ENCODE peak calls at places on chromosomes 13 and 19, in six cellular contexts. One of them, this sample, is unnamed.

GRCh38 chr19:40815223-40815622 is 16.2 kb downstream of the EGLN2 start:
- DNase-seq in PC-9: no peak
- DNase-seq in NCI-H748 treated with DMSO at 0.1 percent for 48 hours: no peak
- DNase-seq in body of pancreas: no peak
- DNase-seq in NCI-H446 treated with DMSO at 0.1 percent for 48 hours: no peak
- DNase-seq in RPMI7951: no peak
- DNase-seq in this sample: no peak

GRCh38 chr13:93925976-93926375 is 553.5 kb downstream of the DCT start:
- DNase-seq in PC-9: no peak
- DNase-seq in NCI-H748 treated with DMSO at 0.1 percent for 48 hours: no peak
- DNase-seq in body of pancreas: no peak
- DNase-seq in NCI-H446 treated with DMSO at 0.1 percent for 48 hours: no peak
- DNase-seq in RPMI7951: no peak
- DNase-seq in this sample: no peak

GRCh38 chr19:39127812-39128510 is 2.4 kb downstream of the PAK4 start:
- DNase-seq in PC-9: no peak
- DNase-seq in NCI-H748 treated with DMSO at 0.1 percent for 48 hours: no peak
- DNase-seq in body of pancreas: peak
- DNase-seq in NCI-H446 treated with DMSO at 0.1 percent for 48 hours: no peak
- DNase-seq in RPMI7951: no peak
- DNase-seq in this sample: no peak

GRCh38 chr19:17881701-17882100 is 10.0 kb downstream of the SLC5A5 start:
- DNase-seq in PC-9: no peak
- DNase-seq in NCI-H748 treated with DMSO at 0.1 percent for 48 hours: no peak
- DNase-seq in body of pancreas: no peak
- DNase-seq in NCI-H446 treated with DMSO at 0.1 percent for 48 hours: no peak
- DNase-seq in RPMI7951: no peak
- DNase-seq in this sample: no peak

GRCh38 chr19:16373989-16374388 is 49.4 kb downstream of the KLF2 start:
- DNase-seq in PC-9: no peak
- DNase-seq in NCI-H748 treated with DMSO at 0.1 percent for 48 hours: no peak
- DNase-seq in body of pancreas: no peak
- DNase-seq in NCI-H446 treated with DMSO at 0.1 percent for 48 hours: no peak
- DNase-seq in RPMI7951: no peak
- DNase-seq in this sample: no peak

GRCh38 chr13:45718063-45718462 is 15.9 kb downstream of the CBY2 start:
- DNase-seq in PC-9: no peak
- DNase-seq in NCI-H748 treated with DMSO at 0.1 percent for 48 hours: peak
- DNase-seq in body of pancreas: no peak
- DNase-seq in NCI-H446 treated with DMSO at 0.1 percent for 48 hours: no peak
- DNase-seq in RPMI7951: peak
- DNase-seq in this sample: no peak

GRCh38 chr19:4130635-4131438 is 6.9 kb upstream of the MAP2K2 start:
- DNase-seq in PC-9: peak
- DNase-seq in NCI-H748 treated with DMSO at 0.1 percent for 48 hours: no peak
- DNase-seq in body of pancreas: no peak
- DNase-seq in NCI-H446 treated with DMSO at 0.1 percent for 48 hours: no peak
- DNase-seq in RPMI7951: peak
- DNase-seq in this sample: no peak

GRCh38 chr13:39783051-39783450 is 127.6 kb downstream of the COG6 start:
- DNase-seq in PC-9: peak
- DNase-seq in NCI-H748 treated with DMSO at 0.1 percent for 48 hours: no peak
- DNase-seq in body of pancreas: no peak
- DNase-seq in NCI-H446 treated with DMSO at 0.1 percent for 48 hours: peak
- DNase-seq in RPMI7951: no peak
- DNase-seq in this sample: no peak

GRCh38 chr13:28329395-28330158 is 165.4 kb downstream of the FLT1 start:
- DNase-seq in PC-9: no peak
- DNase-seq in NCI-H748 treated with DMSO at 0.1 percent for 48 hours: no peak
- DNase-seq in body of pancreas: no peak
- DNase-seq in NCI-H446 treated with DMSO at 0.1 percent for 48 hours: no peak
- DNase-seq in RPMI7951: no peak
- DNase-seq in this sample: no peak

GRCh38 chr19:29302002-29302928 is 89.3 kb upstream of the UQCRFS1 start:
- DNase-seq in PC-9: no peak
- DNase-seq in NCI-H748 treated with DMSO at 0.1 percent for 48 hours: no peak
- DNase-seq in body of pancreas: no peak
- DNase-seq in NCI-H446 treated with DMSO at 0.1 percent for 48 hours: no peak
- DNase-seq in RPMI7951: peak
- DNase-seq in this sample: no peak

GRCh38 chr19:21197589-21198295 is 55.9 kb downstream of the ZNF431 start:
- DNase-seq in PC-9: no peak
- DNase-seq in NCI-H748 treated with DMSO at 0.1 percent for 48 hours: no peak
- DNase-seq in body of pancreas: no peak
- DNase-seq in NCI-H446 treated with DMSO at 0.1 percent for 48 hours: no peak
- DNase-seq in RPMI7951: no peak
- DNase-seq in this sample: no peak

GRCh38 chr13:49869514-49869913 is 66.6 kb downstream of the SPRYD7 start:
- DNase-seq in PC-9: no peak
- DNase-seq in NCI-H748 treated with DMSO at 0.1 percent for 48 hours: no peak
- DNase-seq in body of pancreas: no peak
- DNase-seq in NCI-H446 treated with DMSO at 0.1 percent for 48 hours: no peak
- DNase-seq in RPMI7951: peak
- DNase-seq in this sample: no peak

GRCh38 chr19:13165091-13165997 is 15.1 kb downstream of the IER2 start:
- DNase-seq in PC-9: peak
- DNase-seq in NCI-H748 treated with DMSO at 0.1 percent for 48 hours: no peak
- DNase-seq in body of pancreas: no peak
- DNase-seq in NCI-H446 treated with DMSO at 0.1 percent for 48 hours: no peak
- DNase-seq in RPMI7951: peak
- DNase-seq in this sample: no peak

GRCh38 chr13:74641586-74641985 is 507.4 kb upstream of the KLF12 start:
- DNase-seq in PC-9: no peak
- DNase-seq in NCI-H748 treated with DMSO at 0.1 percent for 48 hours: no peak
- DNase-seq in body of pancreas: no peak
- DNase-seq in NCI-H446 treated with DMSO at 0.1 percent for 48 hours: no peak
- DNase-seq in RPMI7951: no peak
- DNase-seq in this sample: no peak

GRCh38 chr13:100602472-100603142 is 14.0 kb upstream of the GGACT start:
- DNase-seq in PC-9: no peak
- DNase-seq in NCI-H748 treated with DMSO at 0.1 percent for 48 hours: no peak
- DNase-seq in body of pancreas: no peak
- DNase-seq in NCI-H446 treated with DMSO at 0.1 percent for 48 hours: no peak
- DNase-seq in RPMI7951: no peak
- DNase-seq in this sample: no peak

GRCh38 chr13:113835461-113836274 is 28.2 kb downstream of the GAS6 start:
- DNase-seq in PC-9: no peak
- DNase-seq in NCI-H748 treated with DMSO at 0.1 percent for 48 hours: no peak
- DNase-seq in body of pancreas: no peak
- DNase-seq in NCI-H446 treated with DMSO at 0.1 percent for 48 hours: no peak
- DNase-seq in RPMI7951: peak
- DNase-seq in this sample: no peak

GRCh38 chr13:99083976-99084375 is 106.1 kb upstream of the DOCK9 start:
- DNase-seq in PC-9: no peak
- DNase-seq in NCI-H748 treated with DMSO at 0.1 percent for 48 hours: no peak
- DNase-seq in body of pancreas: peak
- DNase-seq in NCI-H446 treated with DMSO at 0.1 percent for 48 hours: no peak
- DNase-seq in RPMI7951: no peak
- DNase-seq in this sample: no peak

GRCh38 chr13:98915563-98916348 is 62.1 kb downstream of the DOCK9 start:
- DNase-seq in PC-9: no peak
- DNase-seq in NCI-H748 treated with DMSO at 0.1 percent for 48 hours: no peak
- DNase-seq in body of pancreas: no peak
- DNase-seq in NCI-H446 treated with DMSO at 0.1 percent for 48 hours: no peak
- DNase-seq in RPMI7951: no peak
- DNase-seq in this sample: no peak

GRCh38 chr13:44422755-44423643 is 49.4 kb downstream of the SERP2 start:
- DNase-seq in PC-9: no peak
- DNase-seq in NCI-H748 treated with DMSO at 0.1 percent for 48 hours: no peak
- DNase-seq in body of pancreas: no peak
- DNase-seq in NCI-H446 treated with DMSO at 0.1 percent for 48 hours: no peak
- DNase-seq in RPMI7951: no peak
- DNase-seq in this sample: no peak

GRCh38 chr19:13700621-13701020 is 63.7 kb upstream of the MRI1 start:
- DNase-seq in PC-9: no peak
- DNase-seq in NCI-H748 treated with DMSO at 0.1 percent for 48 hours: no peak
- DNase-seq in body of pancreas: no peak
- DNase-seq in NCI-H446 treated with DMSO at 0.1 percent for 48 hours: no peak
- DNase-seq in RPMI7951: no peak
- DNase-seq in this sample: no peak

GRCh38 chr13:41457589-41458186 is 338 bp downstream of the RGCC start:
- DNase-seq in PC-9: no peak
- DNase-seq in NCI-H748 treated with DMSO at 0.1 percent for 48 hours: no peak
- DNase-seq in body of pancreas: no peak
- DNase-seq in NCI-H446 treated with DMSO at 0.1 percent for 48 hours: no peak
- DNase-seq in RPMI7951: no peak
- DNase-seq in this sample: no peak

GRCh38 chr19:23183251-23183650 is 66.4 kb downstream of the ZNF730 start:
- DNase-seq in PC-9: no peak
- DNase-seq in NCI-H748 treated with DMSO at 0.1 percent for 48 hours: no peak
- DNase-seq in body of pancreas: no peak
- DNase-seq in NCI-H446 treated with DMSO at 0.1 percent for 48 hours: no peak
- DNase-seq in RPMI7951: no peak
- DNase-seq in this sample: no peak

GRCh38 chr19:4910594-4911273 is 1.4 kb downstream of the UHRF1 start:
- DNase-seq in PC-9: peak
- DNase-seq in NCI-H748 treated with DMSO at 0.1 percent for 48 hours: no peak
- DNase-seq in body of pancreas: no peak
- DNase-seq in NCI-H446 treated with DMSO at 0.1 percent for 48 hours: no peak
- DNase-seq in RPMI7951: peak
- DNase-seq in this sample: no peak

GRCh38 chr19:8088752-8089663 is 36.4 kb downstream of the CCL25 start:
- DNase-seq in PC-9: no peak
- DNase-seq in NCI-H748 treated with DMSO at 0.1 percent for 48 hours: no peak
- DNase-seq in body of pancreas: no peak
- DNase-seq in NCI-H446 treated with DMSO at 0.1 percent for 48 hours: no peak
- DNase-seq in RPMI7951: peak
- DNase-seq in this sample: no peak

GRCh38 chr19:4267101-4267900 is 11.8 kb upstream of the SHD start:
- DNase-seq in PC-9: peak
- DNase-seq in NCI-H748 treated with DMSO at 0.1 percent for 48 hours: peak
- DNase-seq in body of pancreas: peak
- DNase-seq in NCI-H446 treated with DMSO at 0.1 percent for 48 hours: no peak
- DNase-seq in RPMI7951: peak
- DNase-seq in this sample: no peak

GRCh38 chr13:52862358-52863206 is 14.1 kb upstream of the PCDH8 start:
- DNase-seq in PC-9: no peak
- DNase-seq in NCI-H748 treated with DMSO at 0.1 percent for 48 hours: peak
- DNase-seq in body of pancreas: peak
- DNase-seq in NCI-H446 treated with DMSO at 0.1 percent for 48 hours: no peak
- DNase-seq in RPMI7951: no peak
- DNase-seq in this sample: no peak

GRCh38 chr13:90032841-90033493 is 1314.5 kb upstream of the MIR17HG start:
- DNase-seq in PC-9: no peak
- DNase-seq in NCI-H748 treated with DMSO at 0.1 percent for 48 hours: no peak
- DNase-seq in body of pancreas: no peak
- DNase-seq in NCI-H446 treated with DMSO at 0.1 percent for 48 hours: no peak
- DNase-seq in RPMI7951: no peak
- DNase-seq in this sample: no peak

GRCh38 chr13:30119476-30119875 is 187.9 kb downstream of the KATNAL1 start:
- DNase-seq in PC-9: no peak
- DNase-seq in NCI-H748 treated with DMSO at 0.1 percent for 48 hours: no peak
- DNase-seq in body of pancreas: no peak
- DNase-seq in NCI-H446 treated with DMSO at 0.1 percent for 48 hours: no peak
- DNase-seq in RPMI7951: peak
- DNase-seq in this sample: no peak